ENCODE peak calls at places on chromosome 22, in ten cellular contexts. One of them, this sample, is unnamed.

GRCh38 chr22:48224332-48224731 is 1461.9 kb downstream of the TBC1D22A start:
- DNase-seq in dorsolateral prefrontal cortex: no peak
- DNase-seq in body of pancreas: no peak
- DNase-seq in HepG2: no peak
- DNase-seq in CD4-positive, alpha-beta T cell: no peak
- DNase-seq in CD8-positive, alpha-beta T cell: no peak
- DNase-seq in endodermal cell: no peak
- DNase-seq in cardiac muscle cell: no peak
- DNase-seq in AG10803: no peak
- DNase-seq in spleen: no peak
- DNase-seq in this sample: no peak

GRCh38 chr22:30922151-30922611 is 46.4 kb downstream of the MORC2 start:
- DNase-seq in dorsolateral prefrontal cortex: peak
- DNase-seq in body of pancreas: peak
- DNase-seq in HepG2: no peak
- DNase-seq in CD4-positive, alpha-beta T cell: peak
- DNase-seq in CD8-positive, alpha-beta T cell: peak
- DNase-seq in endodermal cell: no peak
- DNase-seq in cardiac muscle cell: peak
- DNase-seq in AG10803: peak
- DNase-seq in spleen: peak
- DNase-seq in this sample: peak

GRCh38 chr22:20205464-20205963 is 54.7 kb upstream of the CCDC188 start:
- DNase-seq in dorsolateral prefrontal cortex: no peak
- DNase-seq in body of pancreas: no peak
- DNase-seq in HepG2: no peak
- DNase-seq in CD4-positive, alpha-beta T cell: no peak
- DNase-seq in CD8-positive, alpha-beta T cell: no peak
- DNase-seq in endodermal cell: no peak
- DNase-seq in cardiac muscle cell: no peak
- DNase-seq in AG10803: no peak
- DNase-seq in spleen: no peak
- DNase-seq in this sample: no peak

GRCh38 chr22:41124086-41124485 is 31.7 kb downstream of the EP300 start:
- DNase-seq in dorsolateral prefrontal cortex: no peak
- DNase-seq in body of pancreas: no peak
- DNase-seq in HepG2: no peak
- DNase-seq in CD4-positive, alpha-beta T cell: no peak
- DNase-seq in CD8-positive, alpha-beta T cell: no peak
- DNase-seq in endodermal cell: no peak
- DNase-seq in cardiac muscle cell: no peak
- DNase-seq in AG10803: no peak
- DNase-seq in spleen: no peak
- DNase-seq in this sample: no peak

GRCh38 chr22:48379371-48379770 is 1448.3 kb downstream of the BRD1 start:
- DNase-seq in dorsolateral prefrontal cortex: no peak
- DNase-seq in body of pancreas: no peak
- DNase-seq in HepG2: no peak
- DNase-seq in CD4-positive, alpha-beta T cell: no peak
- DNase-seq in CD8-positive, alpha-beta T cell: no peak
- DNase-seq in endodermal cell: peak
- DNase-seq in cardiac muscle cell: no peak
- DNase-seq in AG10803: no peak
- DNase-seq in spleen: no peak
- DNase-seq in this sample: no peak

GRCh38 chr22:19625331-19626041 is 88.8 kb upstream of the SEPTIN5 start:
- DNase-seq in dorsolateral prefrontal cortex: peak
- DNase-seq in body of pancreas: no peak
- DNase-seq in HepG2: no peak
- DNase-seq in CD4-positive, alpha-beta T cell: no peak
- DNase-seq in CD8-positive, alpha-beta T cell: no peak
- DNase-seq in endodermal cell: no peak
- DNase-seq in cardiac muscle cell: no peak
- DNase-seq in AG10803: no peak
- DNase-seq in spleen: no peak
- DNase-seq in this sample: no peak

GRCh38 chr22:48578138-48579034 is 1249.3 kb downstream of the BRD1 start:
- DNase-seq in dorsolateral prefrontal cortex: no peak
- DNase-seq in body of pancreas: no peak
- DNase-seq in HepG2: no peak
- DNase-seq in CD4-positive, alpha-beta T cell: no peak
- DNase-seq in CD8-positive, alpha-beta T cell: no peak
- DNase-seq in endodermal cell: no peak
- DNase-seq in cardiac muscle cell: no peak
- DNase-seq in AG10803: no peak
- DNase-seq in spleen: no peak
- DNase-seq in this sample: no peak

GRCh38 chr22:50612168-50612714 is 11.6 kb downstream of the MAPK8IP2 start:
- DNase-seq in dorsolateral prefrontal cortex: no peak
- DNase-seq in body of pancreas: no peak
- DNase-seq in HepG2: no peak
- DNase-seq in CD4-positive, alpha-beta T cell: no peak
- DNase-seq in CD8-positive, alpha-beta T cell: no peak
- DNase-seq in endodermal cell: peak
- DNase-seq in cardiac muscle cell: no peak
- DNase-seq in AG10803: no peak
- DNase-seq in spleen: no peak
- DNase-seq in this sample: no peak

DNA sequence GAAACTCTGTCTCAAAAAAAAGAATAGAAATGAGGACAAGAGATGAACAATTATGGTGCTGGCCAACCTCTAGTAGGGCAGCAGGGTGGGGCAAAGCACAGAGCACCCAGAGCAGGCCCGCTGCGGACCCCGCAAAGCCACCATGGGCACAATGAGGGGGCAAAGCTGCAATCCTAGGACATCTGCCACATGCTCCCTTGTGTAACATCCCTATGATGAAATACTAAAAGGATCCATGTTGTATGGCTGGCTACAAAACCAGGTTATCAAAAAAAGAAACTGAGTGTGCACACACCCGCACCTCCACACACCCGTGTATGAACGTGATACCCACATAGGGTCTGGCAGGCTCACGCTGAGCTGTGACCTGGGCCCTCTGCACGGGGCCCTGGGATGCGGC is 7.4 kb downstream of the ATP5MGL start:
- DNase-seq in dorsolateral prefrontal cortex: no peak
- DNase-seq in body of pancreas: no peak
- DNase-seq in HepG2: no peak
- DNase-seq in CD4-positive, alpha-beta T cell: no peak
- DNase-seq in CD8-positive, alpha-beta T cell: no peak
- DNase-seq in endodermal cell: no peak
- DNase-seq in cardiac muscle cell: no peak
- DNase-seq in AG10803: no peak
- DNase-seq in spleen: no peak
- DNase-seq in this sample: no peak
- TF ChIP-seq CTCF in dorsolateral prefrontal cortex: no peak
- TF ChIP-seq CTCF in body of pancreas: no peak
- TF ChIP-seq CTCF in HepG2: no peak
- TF ChIP-seq CTCF in CD4-positive, alpha-beta T cell: no peak
- TF ChIP-seq CTCF in CD8-positive, alpha-beta T cell: no peak
- TF ChIP-seq CTCF in endodermal cell: no peak
- TF ChIP-seq CTCF in cardiac muscle cell: no peak
- TF ChIP-seq CTCF in AG10803: no peak
- TF ChIP-seq CTCF in spleen: no peak
- TF ChIP-seq CTCF in this sample: no peak

GRCh38 chr22:46276563-46276962 is 8.8 kb downstream of the TTC38 start:
- DNase-seq in dorsolateral prefrontal cortex: peak
- DNase-seq in body of pancreas: no peak
- DNase-seq in HepG2: no peak
- DNase-seq in CD4-positive, alpha-beta T cell: no peak
- DNase-seq in CD8-positive, alpha-beta T cell: no peak
- DNase-seq in endodermal cell: no peak
- DNase-seq in cardiac muscle cell: no peak
- DNase-seq in AG10803: no peak
- DNase-seq in spleen: no peak
- DNase-seq in this sample: no peak

GRCh38 chr22:46280063-46280817 is 12.4 kb downstream of the TTC38 start:
- DNase-seq in dorsolateral prefrontal cortex: no peak
- DNase-seq in body of pancreas: no peak
- DNase-seq in HepG2: no peak
- DNase-seq in CD4-positive, alpha-beta T cell: no peak
- DNase-seq in CD8-positive, alpha-beta T cell: no peak
- DNase-seq in endodermal cell: no peak
- DNase-seq in cardiac muscle cell: no peak
- DNase-seq in AG10803: no peak
- DNase-seq in spleen: no peak
- DNase-seq in this sample: no peak

GRCh38 chr22:46280999-46281623 is 13.3 kb downstream of the TTC38 start:
- DNase-seq in dorsolateral prefrontal cortex: peak
- DNase-seq in body of pancreas: no peak
- DNase-seq in HepG2: no peak
- DNase-seq in CD4-positive, alpha-beta T cell: no peak
- DNase-seq in CD8-positive, alpha-beta T cell: peak
- DNase-seq in endodermal cell: no peak
- DNase-seq in cardiac muscle cell: no peak
- DNase-seq in AG10803: no peak
- DNase-seq in spleen: peak
- DNase-seq in this sample: peak

GRCh38 chr22:46281866-46282678 is 14.3 kb downstream of the TTC38 start:
- DNase-seq in dorsolateral prefrontal cortex: no peak
- DNase-seq in body of pancreas: no peak
- DNase-seq in HepG2: no peak
- DNase-seq in CD4-positive, alpha-beta T cell: no peak
- DNase-seq in CD8-positive, alpha-beta T cell: no peak
- DNase-seq in endodermal cell: no peak
- DNase-seq in cardiac muscle cell: no peak
- DNase-seq in AG10803: no peak
- DNase-seq in spleen: no peak
- DNase-seq in this sample: no peak

DNA sequence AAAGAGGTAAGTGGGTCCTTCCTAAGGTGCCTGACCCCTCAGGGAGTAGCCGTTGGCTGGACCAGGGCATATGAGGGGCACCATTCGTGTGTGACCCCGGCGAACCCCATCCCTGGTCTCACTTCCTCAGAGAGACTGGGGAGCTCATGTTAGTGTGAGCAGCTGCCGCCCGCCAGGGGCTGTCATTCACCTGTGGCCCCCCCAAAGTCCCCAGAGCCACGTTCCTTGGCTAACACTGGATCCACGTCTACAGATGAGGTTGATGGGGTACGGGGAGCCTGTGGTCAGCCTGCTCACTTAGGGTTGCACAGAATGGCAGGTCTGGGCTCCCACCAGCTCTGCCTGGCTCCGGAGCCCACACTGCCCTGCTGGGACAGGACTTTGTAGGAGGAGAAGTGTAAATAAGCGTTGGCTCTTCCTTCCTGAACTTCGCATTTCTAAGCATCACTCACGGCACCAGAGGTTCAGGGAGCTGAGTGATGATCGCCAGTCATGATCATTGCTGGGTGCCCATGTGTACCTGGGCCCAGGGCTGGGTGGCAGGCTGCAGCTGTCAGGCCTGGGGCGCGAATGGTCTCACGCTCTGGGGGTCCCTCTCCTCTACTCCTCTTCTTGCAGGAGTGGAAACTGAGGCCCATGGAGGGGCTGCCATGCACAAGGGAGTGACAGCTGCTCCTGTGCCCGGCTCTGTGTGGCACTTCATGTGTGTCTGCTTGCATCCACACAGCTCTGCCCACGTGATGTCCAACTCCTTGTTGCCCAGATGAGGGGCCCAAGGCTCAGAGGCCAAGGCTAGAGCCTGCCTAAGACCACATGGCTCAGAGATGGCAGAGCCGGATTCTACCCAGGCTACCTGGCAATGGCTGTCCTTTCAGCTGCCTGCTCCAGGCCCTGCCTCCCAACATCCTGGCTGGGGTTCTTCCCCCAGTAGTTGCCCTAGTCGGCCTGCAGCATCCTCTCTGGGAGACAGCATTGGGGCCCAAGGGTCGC is 11.1 kb downstream of the TTC38 start:
- DNase-seq in dorsolateral prefrontal cortex: peak
- DNase-seq in body of pancreas: no peak
- DNase-seq in HepG2: no peak
- DNase-seq in CD4-positive, alpha-beta T cell: no peak
- DNase-seq in CD8-positive, alpha-beta T cell: no peak
- DNase-seq in endodermal cell: no peak
- DNase-seq in cardiac muscle cell: no peak
- DNase-seq in AG10803: no peak
- DNase-seq in spleen: no peak
- DNase-seq in this sample: no peak
- TF ChIP-seq CTCF in dorsolateral prefrontal cortex: no peak
- TF ChIP-seq CTCF in body of pancreas: no peak
- TF ChIP-seq CTCF in HepG2: no peak
- TF ChIP-seq CTCF in CD4-positive, alpha-beta T cell: no peak
- TF ChIP-seq CTCF in CD8-positive, alpha-beta T cell: no peak
- TF ChIP-seq CTCF in endodermal cell: no peak
- TF ChIP-seq CTCF in cardiac muscle cell: no peak
- TF ChIP-seq CTCF in AG10803: no peak
- TF ChIP-seq CTCF in spleen: no peak
- TF ChIP-seq CTCF in this sample: no peak

GRCh38 chr22:39449708-39450107 is 7.1 kb upstream of the MGAT3 start:
- DNase-seq in dorsolateral prefrontal cortex: no peak
- DNase-seq in body of pancreas: no peak
- DNase-seq in HepG2: no peak
- DNase-seq in CD4-positive, alpha-beta T cell: no peak
- DNase-seq in CD8-positive, alpha-beta T cell: no peak
- DNase-seq in endodermal cell: no peak
- DNase-seq in cardiac muscle cell: no peak
- DNase-seq in AG10803: no peak
- DNase-seq in spleen: peak
- DNase-seq in this sample: no peak

GRCh38 chr22:39448205-39449054 is 8.4 kb upstream of the MGAT3 start:
- DNase-seq in dorsolateral prefrontal cortex: no peak
- DNase-seq in body of pancreas: no peak
- DNase-seq in HepG2: no peak
- DNase-seq in CD4-positive, alpha-beta T cell: no peak
- DNase-seq in CD8-positive, alpha-beta T cell: no peak
- DNase-seq in endodermal cell: peak
- DNase-seq in cardiac muscle cell: no peak
- DNase-seq in AG10803: no peak
- DNase-seq in spleen: no peak
- DNase-seq in this sample: no peak

GRCh38 chr22:39453765-39454378 is 2.9 kb upstream of the MGAT3 start:
- DNase-seq in dorsolateral prefrontal cortex: no peak
- DNase-seq in body of pancreas: no peak
- DNase-seq in HepG2: no peak
- DNase-seq in CD4-positive, alpha-beta T cell: no peak
- DNase-seq in CD8-positive, alpha-beta T cell: no peak
- DNase-seq in endodermal cell: peak
- DNase-seq in cardiac muscle cell: peak
- DNase-seq in AG10803: no peak
- DNase-seq in spleen: no peak
- DNase-seq in this sample: no peak

GRCh38 chr22:39452740-39453040 is 4.1 kb upstream of the MGAT3 start:
- DNase-seq in dorsolateral prefrontal cortex: no peak
- DNase-seq in body of pancreas: no peak
- DNase-seq in HepG2: no peak
- DNase-seq in CD4-positive, alpha-beta T cell: no peak
- DNase-seq in CD8-positive, alpha-beta T cell: no peak
- DNase-seq in endodermal cell: no peak
- DNase-seq in cardiac muscle cell: peak
- DNase-seq in AG10803: no peak
- DNase-seq in spleen: no peak
- DNase-seq in this sample: no peak

DNA sequence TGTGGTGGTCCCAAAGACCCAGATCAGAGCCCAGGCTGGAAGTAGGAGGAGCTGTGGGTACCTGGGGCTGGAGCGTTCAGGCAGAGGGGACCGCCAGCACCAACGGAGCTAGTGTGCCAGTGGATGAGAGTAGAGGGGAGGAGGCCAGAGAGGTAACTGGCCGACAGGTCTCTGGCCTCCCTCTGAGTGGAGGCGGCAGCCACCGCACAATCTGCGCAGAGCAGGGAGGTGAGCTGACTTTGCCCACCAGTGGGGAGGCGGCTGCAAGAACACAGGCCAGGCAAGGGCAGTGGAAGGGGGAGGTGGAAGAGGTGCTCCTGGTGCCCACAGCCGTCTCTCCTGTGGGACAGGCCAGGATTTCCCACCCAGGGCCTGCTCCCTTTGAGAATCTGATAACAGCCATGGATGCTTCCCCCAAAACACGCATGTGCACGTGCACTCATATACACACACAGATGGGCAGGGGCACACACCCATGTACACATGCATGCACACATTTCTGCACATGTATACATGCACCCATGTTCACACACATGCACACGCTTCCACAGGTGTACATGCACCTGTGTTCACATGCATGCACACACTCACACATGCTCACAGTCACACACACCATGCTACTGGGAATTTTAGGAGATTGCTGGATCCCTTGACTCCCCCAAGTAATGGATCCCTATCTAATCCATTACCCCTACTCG is 6.4 kb upstream of the MGAT3 start:
- DNase-seq in dorsolateral prefrontal cortex: no peak
- DNase-seq in body of pancreas: no peak
- DNase-seq in HepG2: no peak
- DNase-seq in CD4-positive, alpha-beta T cell: no peak
- DNase-seq in CD8-positive, alpha-beta T cell: no peak
- DNase-seq in endodermal cell: no peak
- DNase-seq in cardiac muscle cell: no peak
- DNase-seq in AG10803: no peak
- DNase-seq in spleen: no peak
- DNase-seq in this sample: no peak
- TF ChIP-seq CTCF in dorsolateral prefrontal cortex: no peak
- TF ChIP-seq CTCF in body of pancreas: no peak
- TF ChIP-seq CTCF in HepG2: no peak
- TF ChIP-seq CTCF in CD4-positive, alpha-beta T cell: no peak
- TF ChIP-seq CTCF in CD8-positive, alpha-beta T cell: no peak
- TF ChIP-seq CTCF in endodermal cell: no peak
- TF ChIP-seq CTCF in cardiac muscle cell: no peak
- TF ChIP-seq CTCF in AG10803: no peak
- TF ChIP-seq CTCF in spleen: no peak
- TF ChIP-seq CTCF in this sample: no peak

GRCh38 chr22:29269731-29270474 is 1.8 kb downstream of the EWSR1 start:
- DNase-seq in dorsolateral prefrontal cortex: no peak
- DNase-seq in body of pancreas: no peak
- DNase-seq in HepG2: peak
- DNase-seq in CD4-positive, alpha-beta T cell: no peak
- DNase-seq in CD8-positive, alpha-beta T cell: no peak
- DNase-seq in endodermal cell: no peak
- DNase-seq in cardiac muscle cell: peak
- DNase-seq in AG10803: no peak
- DNase-seq in spleen: no peak
- DNase-seq in this sample: no peak
- TF ChIP-seq CTCF in dorsolateral prefrontal cortex: no peak
- TF ChIP-seq CTCF in body of pancreas: no peak
- TF ChIP-seq CTCF in HepG2: no peak
- TF ChIP-seq CTCF in CD4-positive, alpha-beta T cell: no peak
- TF ChIP-seq CTCF in CD8-positive, alpha-beta T cell: no peak
- TF ChIP-seq CTCF in endodermal cell: no peak
- TF ChIP-seq CTCF in cardiac muscle cell: no peak
- TF ChIP-seq CTCF in AG10803: no peak
- TF ChIP-seq CTCF in spleen: no peak
- TF ChIP-seq CTCF in this sample: no peak